ENCODE peak calls at places on chromosomes 5 and 9, in seven cellular contexts. Y is neural crest cell, F is RWPE1, X is cardiac fibroblast, T is colonic mucosa, D is mammary epithelial cell, P is lower lobe of right lung. H is an unnamed sample.

GRCh38 chr5:43997647-43998251 is 391.5 kb downstream of the FGF10 start:
- DNase-seq in X (peak; percentile 19), P (no peak), Y (no peak), D (no peak), F (no peak), T (no peak), H (peak; percentile 84)

GRCh38 chr9:16627967-16628366 is 242.5 kb downstream of the BNC2 start:
- DNase-seq in D (no peak), Y (no peak), F (no peak), T (peak; percentile 23), X (peak; percentile 93), P (no peak), H (peak; percentile 22)

GRCh38 chr5:77218263-77218662 is 7.8 kb downstream of the PDE8B start:
- DNase-seq in D (no peak), X (no peak), T (no peak), Y (no peak), F (peak; percentile 31), P (no peak), H (peak; percentile 9)

GRCh38 chr9:92669527-92669889 is 423 bp downstream of the IPPK start:
- DNase-seq in X (no peak), Y (no peak), D (no peak), T (peak; percentile 51), P (peak; percentile 60), F (peak; percentile 63), H (no peak)

GRCh38 chr9:89252910-89253309 is 58.1 kb upstream of the CKS2 start:
- DNase-seq in T (no peak), F (no peak), Y (no peak), P (no peak), D (no peak), X (no peak), H (no peak)

GRCh38 chr5:159100022-159100927 is 559 bp upstream of the EBF1 start:
- DNase-seq in D (peak; percentile 87), F (peak; percentile 94), T (peak; percentile 85), X (peak; percentile 97), Y (peak; percentile 90), P (peak; percentile 85), H (peak; percentile 97)

GRCh38 chr5:172194985-172195774 is 1.2 kb downstream of the EFCAB9 start:
- DNase-seq in P (no peak), D (no peak), X (no peak), T (no peak), Y (no peak), F (no peak), H (no peak)

GRCh38 chr9:91818226-91818587 is 131.8 kb downstream of the ROR2 start:
- DNase-seq in X (no peak), D (no peak), P (no peak), T (no peak), Y (no peak), F (no peak), H (no peak)

GRCh38 chr5:129271309-129271708 is 176.8 kb downstream of the ISOC1 start:
- DNase-seq in X (peak; percentile 77), P (no peak), Y (no peak), T (no peak), F (no peak), D (peak; percentile 5), H (peak; percentile 58)

GRCh38 chr5:19018822-19019221 is 969.2 kb downstream of the CDH18 start:
- DNase-seq in F (no peak), Y (no peak), P (no peak), X (no peak), D (no peak), T (no peak), H (no peak)

DNA sequence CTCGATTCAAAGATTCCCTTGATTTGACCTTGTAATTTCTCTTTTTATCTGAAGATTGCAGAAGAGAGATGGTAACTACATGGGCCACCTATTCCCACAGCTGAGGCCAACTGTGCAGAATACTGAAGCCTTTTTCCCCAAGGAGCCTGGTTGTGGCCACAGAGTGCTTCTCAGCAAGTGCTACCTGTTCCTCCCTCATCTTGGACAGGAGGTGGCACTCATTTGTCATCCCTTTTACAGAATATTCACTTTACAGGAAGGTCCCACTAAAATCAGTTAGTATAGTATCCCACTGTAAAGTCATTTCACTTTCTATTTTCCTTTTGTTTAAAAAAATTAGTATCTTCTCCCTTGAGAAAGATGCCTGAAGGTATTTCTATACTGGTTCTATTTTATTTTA is 346.4 kb downstream of the ARL15 start:
- DNase-seq in D (no peak), Y (no peak), P (no peak), X (no peak), F (no peak), T (no peak), H (no peak)
- TF ChIP-seq CTCF in D (peak; percentile 23), Y (no peak), P (no peak), X (no peak), F (no peak), T (no peak), H (no peak)

GRCh38 chr9:112971415-112971814 is 40.6 kb downstream of the ZNF883 start:
- DNase-seq in X (peak; percentile 6), F (no peak), Y (peak; percentile 4), P (no peak), D (peak; percentile 11), T (peak; percentile 21), H (peak; percentile 34)
- TF ChIP-seq CTCF in X (peak; percentile 31), F (no peak), Y (peak; percentile 45), P (no peak), D (peak; percentile 59), T (no peak), H (peak; percentile 26)

GRCh38 chr5:59500014-59500413 is 393.5 kb downstream of the PDE4D start:
- DNase-seq in T (no peak), X (no peak), Y (no peak), D (no peak), F (no peak), P (no peak), H (no peak)

GRCh38 chr5:59491944-59492343 is 401.6 kb downstream of the PDE4D start:
- DNase-seq in P (no peak), D (no peak), F (no peak), X (no peak), Y (no peak), T (no peak), H (no peak)

GRCh38 chr5:59496524-59497134 is 396.9 kb downstream of the PDE4D start:
- DNase-seq in P (no peak), Y (no peak), X (peak; percentile 32), T (no peak), F (no peak), D (no peak), H (peak; percentile 38)
- TF ChIP-seq CTCF in P (peak; percentile 19), Y (peak; percentile 52), X (peak; percentile 68), T (no peak), F (no peak), D (peak; percentile 62), H (peak; percentile 48)

GRCh38 chr9:131530546-131530929 is 525 bp downstream of the UCK1 start:
- DNase-seq in T (peak; percentile 42), X (peak; percentile 31), P (peak; percentile 61), Y (peak; percentile 32), D (peak; percentile 37), F (peak; percentile 94), H (peak; percentile 21)
- TF ChIP-seq CTCF in T (no peak), X (peak; percentile 35), P (peak; percentile 27), Y (peak; percentile 33), D (peak; percentile 38), F (no peak), H (no peak)

H was measured in MCF 10A.